ENCODE peak calls at places on chromosome 3, in seven cellular contexts. V is stimulated activated CD8-positive, alpha-beta memory T cell treated with anti-CD3 and anti-CD28 coated beads, Interleukin-7, amount 100 ng/mL, for 4 hours; S is AG20443; N is AG08396; Y is putamen; Q is stimulated activated CD4-positive, alpha-beta T cell treated with anti-CD3 and anti-CD28 coated beads, Interleukin-1b, Interleukin-23, amount 100 ng/mL, for 4 hours; L is substantia nigra. F is an unnamed sample.
A peak's percentile ranks its signal among the peaks of the same experiment; 100 is the strongest.

GRCh38 chr3:190718097-190718496 is 144.4 kb downstream of the GMNC start:
- DNase-seq in V (no peak), L (no peak), Q (no peak), N (no peak), S (no peak), Y (no peak), F (no peak)

GRCh38 chr3:21913791-21914190 is 162.8 kb upstream of the ZNF385D start:
- DNase-seq in V (no peak), Q (no peak), L (no peak), S (peak; percentile 37), N (no peak), Y (no peak), F (no peak)

GRCh38 chr3:158226429-158226828 is 116.5 kb downstream of the RSRC1 start:
- DNase-seq in N (no peak), S (no peak), V (no peak), L (no peak), Q (no peak), Y (no peak), F (no peak)

GRCh38 chr3:50008931-50009330 is 69.0 kb downstream of the RBM6 start:
- DNase-seq in Y (no peak), V (no peak), L (no peak), S (peak; percentile 32), N (peak; percentile 27), Q (no peak), F (peak; percentile 2)

GRCh38 chr3:36876181-36876936 is 68.5 kb downstream of the TRANK1 start:
- DNase-seq in Q (no peak), S (no peak), N (no peak), L (no peak), V (no peak), Y (no peak), F (no peak)

GRCh38 chr3:176513604-176514003 is 683.7 kb downstream of the TBL1XR1 start:
- DNase-seq in L (no peak), Q (no peak), Y (no peak), S (no peak), N (no peak), V (no peak), F (no peak)

GRCh38 chr3:172918165-172918564 is 167.6 kb downstream of the ECT2 start:
- DNase-seq in S (no peak), Y (peak; percentile 7), V (no peak), N (peak; percentile 3), L (no peak), Q (no peak), F (no peak)

GRCh38 chr3:86988235-86988634 is 2.7 kb downstream of the VGLL3 start:
- DNase-seq in N (peak; percentile 29), V (no peak), Y (no peak), S (no peak), L (no peak), Q (no peak), F (no peak)

GRCh38 chr3:31485206-31485605 is 47.5 kb upstream of the STT3B start:
- DNase-seq in Y (no peak), V (no peak), L (no peak), N (no peak), S (no peak), Q (no peak), F (no peak)

GRCh38 chr3:158725348-158725966 is 6.8 kb downstream of the RARRES1 start:
- DNase-seq in L (no peak), S (peak; percentile 93), N (peak; percentile 90), Q (no peak), V (no peak), Y (no peak), F (peak; percentile 26)

GRCh38 chr3:141380987-141381386 is 12.7 kb downstream of the ZBTB38 start:
- DNase-seq in S (no peak), L (no peak), V (no peak), Q (no peak), Y (no peak), N (no peak), F (no peak)

GRCh38 chr3:47430606-47431005 is 45.1 kb downstream of the SCAP start:
- DNase-seq in L (no peak), Q (no peak), Y (no peak), N (no peak), V (no peak), S (peak; percentile 3), F (no peak)

GRCh38 chr3:119664370-119664769 is 4.0 kb upstream of the POPDC2 start:
- DNase-seq in S (no peak), L (no peak), Y (no peak), Q (no peak), N (no peak), V (no peak), F (no peak)

GRCh38 chr3:196073188-196073838 is 8.6 kb downstream of the TFRC start:
- DNase-seq in Y (peak; percentile 53), N (peak; percentile 66), V (peak; percentile 43), L (peak; percentile 4), Q (peak; percentile 18), S (peak; percentile 78), F (peak; percentile 23)

GRCh38 chr3:186643493-186643892 is 3.3 kb downstream of the FETUB start:
- DNase-seq in S (no peak), N (no peak), L (no peak), Q (no peak), Y (no peak), V (no peak), F (no peak)

GRCh38 chr3:9503283-9503682 is 50.3 kb downstream of the LHFPL4 start:
- DNase-seq in N (peak; percentile 70), S (peak; percentile 70), Q (peak; percentile 66), L (peak; percentile 5), Y (peak; percentile 47), V (peak; percentile 41), F (peak; percentile 39)

GRCh38 chr3:110932515-110933095 is 139.0 kb upstream of the NECTIN3 start:
- DNase-seq in V (no peak), Y (no peak), Q (no peak), N (peak; percentile 5), L (no peak), S (peak; percentile 24), F (no peak)

GRCh38 chr3:159451067-159451466 is 537.6 kb upstream of the IL12A start:
- DNase-seq in N (no peak), Q (no peak), V (no peak), L (no peak), S (no peak), Y (no peak), F (no peak)

GRCh38 chr3:16243706-16244490 is 20.8 kb downstream of the DPH3 start:
- DNase-seq in S (peak; percentile 19), V (no peak), N (no peak), L (no peak), Q (no peak), Y (peak; percentile 79), F (peak; percentile 84)

GRCh38 chr3:72044231-72044935 is 259.4 kb upstream of the PROK2 start:
- DNase-seq in V (no peak), L (no peak), S (peak; percentile 65), Q (no peak), Y (no peak), N (no peak), F (no peak)

GRCh38 chr3:122767690-122768372 is 25.8 kb downstream of the HSPBAP1 start:
- DNase-seq in Q (no peak), S (no peak), L (no peak), Y (no peak), N (no peak), V (no peak), F (no peak)

GRCh38 chr3:178059124-178059523 is 477.1 kb upstream of the KCNMB2 start:
- DNase-seq in S (no peak), V (no peak), Y (no peak), Q (no peak), L (no peak), N (no peak), F (no peak)

GRCh38 chr3:90035643-90036042 is 928.2 kb downstream of the EPHA3 start:
- DNase-seq in V (no peak), N (no peak), L (no peak), Q (no peak), Y (no peak), S (no peak), F (no peak)

GRCh38 chr3:30628188-30628930 is 22.0 kb downstream of the TGFBR2 start:
- DNase-seq in Y (no peak), V (no peak), S (no peak), N (no peak), Q (no peak), L (no peak), F (no peak)

GRCh38 chr3:133384331-133385027 is 15.4 kb upstream of the BFSP2 start:
- DNase-seq in Q (no peak), S (peak; percentile 67), N (peak; percentile 65), V (no peak), Y (peak; percentile 51), L (peak; percentile 46), F (peak; percentile 35)

GRCh38 chr3:182618085-182618732 is 175.1 kb upstream of the ATP11B start:
- DNase-seq in Y (peak; percentile 63), L (no peak), N (no peak), Q (no peak), S (no peak), V (no peak), F (no peak)

GRCh38 chr3:81910244-81910852 is 148.9 kb upstream of the GBE1 start:
- DNase-seq in Q (no peak), V (no peak), S (peak; percentile 46), L (no peak), N (peak; percentile 22), Y (no peak), F (no peak)

GRCh38 chr3:188151438-188151837 is 2.5 kb upstream of the LPP start:
- DNase-seq in V (no peak), Y (no peak), L (no peak), S (no peak), Q (no peak), N (peak; percentile 36), F (no peak)

GRCh38 chr3:126826693-126827092 is 122.7 kb downstream of the CHCHD6 start:
- DNase-seq in Q (no peak), V (no peak), Y (no peak), S (no peak), N (no peak), L (no peak), F (peak; percentile 25)

GRCh38 chr3:11706604-11707003 is 62.9 kb upstream of the VGLL4 start:
- DNase-seq in L (no peak), Q (no peak), V (no peak), Y (no peak), N (no peak), S (no peak), F (no peak)

GRCh38 chr3:162487138-162487537 is 990.5 kb downstream of the OTOL1 start:
- DNase-seq in L (no peak), Q (no peak), Y (no peak), N (no peak), S (no peak), V (no peak), F (no peak)

GRCh38 chr3:46398186-46398955 is 8.5 kb downstream of the CCR5AS start:
- DNase-seq in N (no peak), V (no peak), S (no peak), Y (no peak), L (no peak), Q (no peak), F (no peak)

GRCh38 chr3:50347187-50347813 is 1.8 kb upstream of the ZMYND10 start:
- DNase-seq in L (peak; percentile 18), N (peak; percentile 77), Q (peak; percentile 56), S (peak; percentile 68), Y (no peak), V (peak; percentile 64), F (peak; percentile 51)

GRCh38 chr3:118988198-118988842 is 46.3 kb downstream of the IGSF11 start:
- DNase-seq in N (no peak), Q (no peak), V (no peak), S (no peak), L (no peak), Y (no peak), F (no peak)

GRCh38 chr3:63933459-63933858 is 21.3 kb upstream of the SCAANT1 start:
- DNase-seq in L (no peak), Y (no peak), Q (no peak), N (no peak), V (no peak), S (no peak), F (no peak)

GRCh38 chr3:59482001-59482400 is 432.2 kb upstream of the CFAP20DC start:
- DNase-seq in Y (no peak), Q (no peak), N (no peak), V (no peak), S (no peak), L (no peak), F (no peak)

GRCh38 chr3:52216585-52217408 is 8.6 kb downstream of the TLR9 start:
- DNase-seq in L (no peak), Y (no peak), Q (no peak), V (peak; percentile 52), N (peak; percentile 75), S (peak; percentile 59), F (peak; percentile 87)